ENCODE peak calls at places on chromosomes 16 and 17, in eight cellular contexts. I is neuronal stem cell, C is mammary epithelial cell, T is tibial artery, W is psoas muscle, L is MM.1S, J is cardiac muscle cell, H is fibroblast of lung. F is an unnamed sample. For H3K27me3, the result is how much of the 10 kb centered on the place peaks cover.

GRCh38 chr17:48438662-48439061 is 8.6 kb upstream of the SKAP1 start:
- DNase-seq in J (no peak), L (peak), I (no peak), C (no peak), T (no peak), W (no peak), H (no peak), F (no peak)

GRCh38 chr17:50621562-50621961 is 13.1 kb upstream of the ABCC3 start:
- DNase-seq in J (peak), H (peak), W (no peak), I (no peak), T (no peak), C (no peak), L (no peak), F (peak)

GRCh38 chr17:49887086-49887743 is 39.3 kb upstream of the TAC4 start:
- DNase-seq in J (peak), C (peak), T (no peak), H (no peak), W (no peak), I (no peak), L (no peak), F (peak)

GRCh38 chr17:63095459-63095858 is 129.4 kb downstream of the TANC2 start:
- DNase-seq in I (no peak), T (no peak), W (no peak), H (peak), C (peak), L (no peak), J (no peak), F (no peak)

GRCh38 chr17:20040216-20040615 is 31.1 kb downstream of the SPECC1 start:
- DNase-seq in I (no peak), H (no peak), C (no peak), T (no peak), J (no peak), L (no peak), W (no peak), F (no peak)

GRCh38 chr16:48126801-48127644 is 28.8 kb downstream of the ABCC12 start:
- DNase-seq in T (no peak), C (peak), J (peak), L (no peak), I (no peak), H (peak), W (no peak), F (no peak)

GRCh38 chr16:89473791-89474414 is 16.5 kb downstream of the ANKRD11 start:
- DNase-seq in W (peak), T (no peak), I (no peak), J (peak), L (no peak), C (peak), H (peak), F (no peak)

GRCh38 chr17:16975266-16975651 is 3.3 kb upstream of the TNFRSF13B start:
- DNase-seq in W (no peak), H (no peak), L (peak), J (no peak), C (no peak), T (no peak), I (no peak), F (no peak)

GRCh38 chr17:72822358-72823023 is 270.0 kb downstream of the SLC39A11 start:
- DNase-seq in T (no peak), C (no peak), I (no peak), H (no peak), J (no peak), L (peak), W (no peak), F (no peak)

GRCh38 chr17:49358638-49359247 is 3.3 kb downstream of the ZNF652 start:
- DNase-seq in W (no peak), T (no peak), I (no peak), H (peak), C (no peak), L (peak), J (peak), F (no peak)

GRCh38 chr17:55482591-55483389 is 28.5 kb downstream of the SMIM36 start:
- DNase-seq in I (no peak), H (no peak), L (no peak), T (no peak), J (no peak), W (no peak), C (no peak), F (no peak)

GRCh38 chr17:79026345-79027273 is 2.6 kb downstream of the C1QTNF1 start:
- DNase-seq in J (peak), T (peak), W (peak), L (no peak), C (peak), H (peak), I (no peak), F (peak)

GRCh38 chr17:61418433-61418832 is 18.8 kb downstream of the TBX2 start:
- DNase-seq in T (no peak), H (no peak), L (no peak), J (no peak), C (no peak), W (no peak), I (no peak), F (no peak)

GRCh38 chr16:85607331-85607765 is 5.8 kb upstream of the GSE1 start:
- DNase-seq in H (no peak), C (no peak), I (peak), L (no peak), J (peak), W (no peak), T (no peak), F (peak)

GRCh38 chr17:4902540-4902939 is 358 bp downstream of the CHRNE start:
- DNase-seq in H (no peak), W (peak), C (no peak), J (no peak), L (no peak), T (no peak), I (no peak), F (peak)

GRCh38 chr17:9499041-9499440 is 76.6 kb downstream of the STX8 start:
- DNase-seq in L (no peak), W (no peak), H (no peak), T (no peak), J (no peak), I (no peak), C (no peak), F (no peak)

GRCh38 chr16:51401673-51402072 is 250.6 kb upstream of the SALL1 start:
- DNase-seq in W (no peak), C (no peak), T (no peak), I (no peak), J (no peak), L (no peak), H (no peak), F (no peak)

GRCh38 chr16:3938843-3939624 is 58.5 kb upstream of the CREBBP start:
- DNase-seq in W (peak), T (peak), L (peak), J (peak), C (no peak), H (peak), I (peak), F (peak)

GRCh38 chr16:27367463-27368357 is 34.3 kb upstream of the IL21R start:
- DNase-seq in I (peak), J (peak), H (peak), W (peak), L (peak), T (peak), C (peak), F (peak)

GRCh38 chr16:11449716-11450115 is 104.5 kb downstream of the RMI2 start:
- DNase-seq in C (no peak), H (no peak), T (no peak), I (no peak), L (no peak), W (no peak), J (no peak), F (no peak)

GRCh38 chr17:52233176-52233575 is 74.7 kb upstream of the CA10 start:
- DNase-seq in H (peak), L (no peak), W (no peak), C (peak), J (no peak), T (no peak), I (no peak), F (no peak)

GRCh38 chr17:77441130-77441920 is 300.6 kb downstream of the SEC14L1 start:
- DNase-seq in J (peak), W (no peak), L (peak), I (no peak), H (no peak), T (no peak), C (no peak), F (no peak)

GRCh38 chr17:66915792-66916191 is 48.7 kb upstream of the CACNG4 start:
- DNase-seq in I (no peak), W (no peak), J (no peak), L (no peak), C (no peak), T (no peak), H (no peak), F (no peak)

GRCh38 chr17:77440571-77440981 is 299.8 kb downstream of the SEC14L1 start:
- DNase-seq in W (no peak), L (peak), I (no peak), J (no peak), H (no peak), C (no peak), T (no peak), F (no peak)

GRCh38 chr16:17374668-17375255 is 96.0 kb downstream of the XYLT1 start:
- DNase-seq in T (no peak), J (no peak), W (no peak), I (no peak), L (no peak), C (no peak), H (no peak), F (no peak)

GRCh38 chr16:87442581-87442966 is 50.2 kb downstream of the ZCCHC14 start:
- DNase-seq in C (no peak), W (no peak), T (no peak), L (no peak), H (peak), J (peak), I (no peak), F (no peak)

DNA sequence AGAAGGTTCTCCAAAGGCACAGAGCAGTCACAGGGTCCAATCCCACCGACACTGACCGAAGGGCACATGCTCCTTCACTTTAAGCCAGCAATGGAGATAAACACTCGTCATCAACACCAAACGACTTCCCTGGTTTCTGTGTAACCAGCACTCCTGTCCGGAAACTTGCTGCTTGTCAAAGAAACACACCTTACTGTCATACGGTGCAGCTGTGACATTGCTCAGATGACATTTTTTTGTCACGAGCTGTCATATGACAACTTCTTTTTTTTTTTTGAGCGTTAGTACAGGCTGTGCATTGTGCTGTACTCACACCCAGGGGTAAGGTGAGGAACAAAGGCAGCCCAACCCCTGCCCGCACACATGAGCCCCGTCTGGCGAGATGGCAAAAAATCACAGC is 39.2 kb downstream of the TLE7 start:
- DNase-seq in W (no peak), J (no peak), C (no peak), T (no peak), L (no peak), H (no peak), I (no peak), F (no peak)
- H3K27me3 ChIP-seq in W (under half), J (under half), C (under half), T (under half), L (under half), H (under half), I (under half), F (under half)

DNA sequence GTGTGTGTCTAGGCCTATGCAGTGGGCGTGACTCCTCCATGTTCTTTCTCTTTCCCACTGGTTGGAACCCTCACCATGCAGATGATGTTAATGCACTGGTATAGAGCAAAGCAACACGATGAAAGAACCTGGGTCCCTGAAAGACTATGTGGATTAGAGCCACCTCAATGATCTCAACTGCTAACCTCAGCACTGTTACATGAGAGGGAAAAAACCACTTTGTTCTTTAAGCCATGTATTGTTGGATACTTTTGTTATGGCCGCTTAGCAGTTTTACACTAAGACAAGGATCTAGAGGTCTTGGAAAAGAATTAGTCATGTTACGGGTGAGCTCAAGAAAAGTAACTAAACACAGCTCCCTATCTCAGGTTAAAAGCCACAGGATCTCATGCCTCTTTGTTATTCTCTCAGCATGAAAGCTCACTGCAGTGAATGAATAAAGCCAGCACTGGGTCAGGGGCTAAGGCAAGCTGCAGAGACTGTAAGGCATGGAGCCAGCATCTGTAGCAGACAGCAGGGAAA is 56.6 kb upstream of the RBBP6 start:
- DNase-seq in H (no peak), W (no peak), J (no peak), C (no peak), L (no peak), I (peak), T (no peak), F (peak)
- H3K27me3 ChIP-seq in H (under half), W (under half), J (under half), C (under half), L (under half), I (under half), T (under half), F (under half)

DNA sequence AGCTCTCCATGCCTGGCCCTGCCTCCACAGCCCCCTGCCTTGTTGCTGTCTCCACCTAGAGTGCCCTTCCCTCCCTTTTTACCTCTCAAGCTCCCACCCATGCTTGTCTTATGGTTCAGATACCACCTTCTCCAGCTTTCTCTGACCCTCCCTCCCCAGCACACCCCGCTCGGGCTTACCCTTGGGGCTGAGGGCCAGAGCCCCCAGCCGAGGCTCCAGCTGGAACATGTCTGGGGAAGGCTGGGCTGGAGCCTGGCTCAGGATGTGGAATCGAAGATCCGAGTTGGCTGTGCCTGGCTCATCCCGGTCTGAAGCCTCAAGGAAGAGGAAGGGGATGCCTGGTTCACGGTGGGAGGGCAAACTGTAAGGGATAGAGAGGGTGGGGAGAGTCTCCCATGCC is 3.6 kb downstream of the CDH16 start:
- DNase-seq in H (no peak), L (no peak), T (no peak), W (no peak), C (no peak), J (no peak), I (no peak), F (no peak)
- H3K27me3 ChIP-seq in H (under half), L (half or more), T (under half), W (under half), C (under half), J (under half), I (under half), F (under half)

GRCh38 chr16:1069154-1069553 is 3.4 kb upstream of the SSTR5 start:
- DNase-seq in H (no peak), W (no peak), T (no peak), I (no peak), L (no peak), J (no peak), C (no peak), F (no peak)
- H3K27me3 ChIP-seq in H (under half), W (under half), T (half or more), I (under half), L (half or more), J (under half), C (under half), F (under half)

GRCh38 chr17:80870401-80870800 is 121.2 kb upstream of the CHMP6 start:
- DNase-seq in T (no peak), W (peak), C (no peak), I (no peak), H (no peak), L (no peak), J (no peak), F (peak)

GRCh38 chr17:80872011-80872929 is 119.4 kb upstream of the CHMP6 start:
- DNase-seq in C (no peak), I (no peak), H (no peak), T (no peak), J (no peak), L (no peak), W (peak), F (peak)

GRCh38 chr17:80872999-80873951 is 118.4 kb upstream of the CHMP6 start:
- DNase-seq in H (peak), C (peak), W (peak), T (no peak), I (peak), L (no peak), J (no peak), F (peak)

GRCh38 chr17:80869476-80869875 is 122.2 kb upstream of the CHMP6 start:
- DNase-seq in J (no peak), T (no peak), H (no peak), I (no peak), C (no peak), L (no peak), W (peak), F (no peak)

GRCh38 chr17:80871341-80871740 is 120.3 kb upstream of the CHMP6 start:
- DNase-seq in H (no peak), T (no peak), C (no peak), W (peak), L (peak), I (no peak), J (peak), F (peak)
- H3K27me3 ChIP-seq in H (under half), T (under half), C (under half), W (under half), L (under half), I (under half), J (under half), F (under half)

F was measured in H7.